ENCODE peak calls at places on chromosomes 2 and 18, in four cellular contexts. One of them, this sample, is unnamed.

GRCh38 chr2:168160897-168161296 is 86.5 kb downstream of the STK39 start:
- DNase-seq in SK-N-SH: no peak
- DNase-seq in PC-3: peak; percentile 48
- DNase-seq in GM23248: no peak
- DNase-seq in this sample: peak; percentile 64

GRCh38 chr2:207144191-207144795 is 21.5 kb downstream of the KLF7 start:
- DNase-seq in SK-N-SH: no peak
- DNase-seq in PC-3: no peak
- DNase-seq in GM23248: no peak
- DNase-seq in this sample: no peak

GRCh38 chr2:122595065-122595464 is 839.6 kb downstream of the TSN start:
- DNase-seq in SK-N-SH: no peak
- DNase-seq in PC-3: no peak
- DNase-seq in GM23248: no peak
- DNase-seq in this sample: no peak

GRCh38 chr2:161104054-161104553 is 56.1 kb upstream of the TANK start:
- DNase-seq in SK-N-SH: no peak
- DNase-seq in PC-3: peak; percentile 53
- DNase-seq in GM23248: no peak
- DNase-seq in this sample: peak; percentile 90

GRCh38 chr2:122031544-122032263 is 276.3 kb downstream of the TSN start:
- DNase-seq in SK-N-SH: peak; percentile 50
- DNase-seq in PC-3: no peak
- DNase-seq in GM23248: peak; percentile 21
- DNase-seq in this sample: peak; percentile 77

GRCh38 chr2:235447210-235447609 is 46.6 kb upstream of the AGAP1 start:
- DNase-seq in SK-N-SH: no peak
- DNase-seq in PC-3: peak; percentile 40
- DNase-seq in GM23248: peak; percentile 58
- DNase-seq in this sample: no peak

GRCh38 chr18:31203086-31203793 is 40.6 kb upstream of the DSC1 start:
- DNase-seq in SK-N-SH: no peak
- DNase-seq in PC-3: no peak
- DNase-seq in GM23248: no peak
- DNase-seq in this sample: peak; percentile 97

GRCh38 chr2:10285578-10286198 is 17.0 kb upstream of the HPCAL1 start:
- DNase-seq in SK-N-SH: peak; percentile 95
- DNase-seq in PC-3: peak; percentile 89
- DNase-seq in GM23248: peak; percentile 78
- DNase-seq in this sample: no peak

GRCh38 chr2:25001329-25001637 is 29.5 kb upstream of the DNAJC27 start:
- DNase-seq in SK-N-SH: no peak
- DNase-seq in PC-3: no peak
- DNase-seq in GM23248: no peak
- DNase-seq in this sample: no peak

GRCh38 chr18:8943900-8944870 is 158.3 kb upstream of the NDUFV2 start:
- DNase-seq in SK-N-SH: no peak
- DNase-seq in PC-3: peak; percentile 89
- DNase-seq in GM23248: peak; percentile 81
- DNase-seq in this sample: no peak

GRCh38 chr18:27656167-27656778 is 471.2 kb upstream of the CHST9 start:
- DNase-seq in SK-N-SH: no peak
- DNase-seq in PC-3: peak; percentile 60
- DNase-seq in GM23248: peak; percentile 6
- DNase-seq in this sample: no peak

GRCh38 chr2:20008703-20009102 is 3.8 kb downstream of the MATN3 start:
- DNase-seq in SK-N-SH: no peak
- DNase-seq in PC-3: peak; percentile 57
- DNase-seq in GM23248: no peak
- DNase-seq in this sample: no peak

GRCh38 chr2:68463287-68463877 is 3.7 kb downstream of the FBXO48 start:
- DNase-seq in SK-N-SH: peak; percentile 63
- DNase-seq in PC-3: peak; percentile 83
- DNase-seq in GM23248: peak; percentile 76
- DNase-seq in this sample: peak; percentile 92

GRCh38 chr18:76488190-76488589 is 6.9 kb downstream of the ZNF516 start:
- DNase-seq in SK-N-SH: no peak
- DNase-seq in PC-3: no peak
- DNase-seq in GM23248: peak; percentile 73
- DNase-seq in this sample: no peak

GRCh38 chr2:135819211-135819610 is 17.8 kb downstream of the LCT start:
- DNase-seq in SK-N-SH: no peak
- DNase-seq in PC-3: peak; percentile 36
- DNase-seq in GM23248: peak; percentile 68
- DNase-seq in this sample: no peak

DNA sequence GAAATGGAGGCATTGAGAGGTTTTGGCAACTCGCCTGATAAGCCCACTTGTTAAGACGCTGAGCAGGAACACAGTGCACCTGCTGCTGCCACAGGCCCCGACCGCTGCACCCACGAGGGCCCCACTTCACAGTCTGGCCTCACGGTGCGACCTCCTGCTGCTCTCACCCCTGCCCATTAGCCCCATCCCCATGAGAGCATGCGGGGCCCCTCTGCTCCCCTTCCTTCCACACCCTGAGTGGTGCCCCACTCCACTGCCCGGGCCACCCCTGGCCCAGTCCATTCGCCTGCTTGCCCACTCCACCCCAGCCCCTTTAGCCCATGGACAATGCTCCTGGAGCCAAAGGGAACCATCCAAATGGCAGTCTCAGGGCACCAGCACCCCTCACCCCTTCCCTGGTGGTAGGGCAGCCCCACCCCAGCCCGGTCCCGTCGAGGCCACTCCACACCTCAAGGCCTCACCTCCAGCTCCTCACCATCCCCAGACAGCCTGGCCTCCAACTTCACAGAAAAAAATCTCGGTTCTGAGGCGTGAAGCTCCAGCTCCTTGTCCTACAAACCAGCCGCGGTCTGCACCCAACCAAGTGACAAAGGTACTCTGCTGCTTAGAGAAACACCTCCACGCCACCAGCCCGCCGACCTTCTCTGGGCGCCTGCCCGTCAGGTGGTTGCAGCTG is 6.7 kb upstream of the GPR55 start:
- DNase-seq in SK-N-SH: no peak
- DNase-seq in PC-3: no peak
- DNase-seq in GM23248: no peak
- DNase-seq in this sample: no peak
- H3K4me2 ChIP-seq in SK-N-SH: no peak overlapping the region
- H3K4me2 ChIP-seq in PC-3: no peak overlapping the region
- H3K4me2 ChIP-seq in GM23248: no peak overlapping the region
- H3K4me2 ChIP-seq in this sample: no peak overlapping the region

GRCh38 chr2:8612734-8613179 is 69.1 kb upstream of the ID2 start:
- DNase-seq in SK-N-SH: no peak
- DNase-seq in PC-3: no peak
- DNase-seq in GM23248: no peak
- DNase-seq in this sample: no peak

GRCh38 chr2:8611712-8612111 is 70.1 kb upstream of the ID2 start:
- DNase-seq in SK-N-SH: no peak
- DNase-seq in PC-3: no peak
- DNase-seq in GM23248: no peak
- DNase-seq in this sample: no peak

GRCh38 chr2:8608411-8608954 is 73.4 kb upstream of the ID2 start:
- DNase-seq in SK-N-SH: no peak
- DNase-seq in PC-3: no peak
- DNase-seq in GM23248: peak; percentile 26
- DNase-seq in this sample: no peak

GRCh38 chr2:8609357-8609804 is 72.5 kb upstream of the ID2 start:
- DNase-seq in SK-N-SH: no peak
- DNase-seq in PC-3: no peak
- DNase-seq in GM23248: no peak
- DNase-seq in this sample: no peak

DNA sequence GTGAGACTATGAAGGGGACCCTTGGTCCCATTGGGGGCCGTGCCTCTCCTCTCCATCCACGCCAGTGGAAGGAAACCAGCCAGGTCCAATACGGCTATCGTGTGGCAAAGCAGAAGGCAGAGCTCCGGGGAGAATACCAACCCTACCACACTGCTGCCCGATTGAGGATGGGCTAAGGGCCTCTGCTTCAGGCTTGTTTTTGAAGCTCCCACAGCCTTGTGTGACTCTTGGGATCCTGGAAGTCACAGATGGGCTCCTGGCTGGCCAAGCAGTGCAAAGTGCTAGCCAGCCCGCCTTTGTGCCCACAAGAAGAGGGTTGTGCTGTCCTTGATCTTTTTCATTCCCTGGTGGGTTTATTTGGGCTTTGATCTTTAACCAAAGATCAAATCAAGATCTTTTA is 70.6 kb upstream of the ID2 start:
- DNase-seq in SK-N-SH: no peak
- DNase-seq in PC-3: no peak
- DNase-seq in GM23248: no peak
- DNase-seq in this sample: no peak
- H3K9ac ChIP-seq in SK-N-SH: no peak overlapping the region
- H3K9ac ChIP-seq in PC-3: no peak overlapping the region
- H3K9ac ChIP-seq in GM23248: no peak overlapping the region
- H3K9ac ChIP-seq in this sample: no peak overlapping the region

GRCh38 chr2:128638311-128638710 is 319.6 kb upstream of the HS6ST1 start:
- DNase-seq in SK-N-SH: no peak
- DNase-seq in PC-3: no peak
- DNase-seq in GM23248: no peak
- DNase-seq in this sample: no peak

GRCh38 chr2:128637481-128638155 is 318.9 kb upstream of the HS6ST1 start:
- DNase-seq in SK-N-SH: no peak
- DNase-seq in PC-3: no peak
- DNase-seq in GM23248: peak; percentile 30
- DNase-seq in this sample: no peak

GRCh38 chr2:128639693-128640092 is 321.0 kb upstream of the HS6ST1 start:
- DNase-seq in SK-N-SH: no peak
- DNase-seq in PC-3: no peak
- DNase-seq in GM23248: peak; percentile 14
- DNase-seq in this sample: peak; percentile 50

GRCh38 chr2:128636802-128637147 is 318.1 kb upstream of the HS6ST1 start:
- DNase-seq in SK-N-SH: no peak
- DNase-seq in PC-3: no peak
- DNase-seq in GM23248: no peak
- DNase-seq in this sample: no peak

DNA sequence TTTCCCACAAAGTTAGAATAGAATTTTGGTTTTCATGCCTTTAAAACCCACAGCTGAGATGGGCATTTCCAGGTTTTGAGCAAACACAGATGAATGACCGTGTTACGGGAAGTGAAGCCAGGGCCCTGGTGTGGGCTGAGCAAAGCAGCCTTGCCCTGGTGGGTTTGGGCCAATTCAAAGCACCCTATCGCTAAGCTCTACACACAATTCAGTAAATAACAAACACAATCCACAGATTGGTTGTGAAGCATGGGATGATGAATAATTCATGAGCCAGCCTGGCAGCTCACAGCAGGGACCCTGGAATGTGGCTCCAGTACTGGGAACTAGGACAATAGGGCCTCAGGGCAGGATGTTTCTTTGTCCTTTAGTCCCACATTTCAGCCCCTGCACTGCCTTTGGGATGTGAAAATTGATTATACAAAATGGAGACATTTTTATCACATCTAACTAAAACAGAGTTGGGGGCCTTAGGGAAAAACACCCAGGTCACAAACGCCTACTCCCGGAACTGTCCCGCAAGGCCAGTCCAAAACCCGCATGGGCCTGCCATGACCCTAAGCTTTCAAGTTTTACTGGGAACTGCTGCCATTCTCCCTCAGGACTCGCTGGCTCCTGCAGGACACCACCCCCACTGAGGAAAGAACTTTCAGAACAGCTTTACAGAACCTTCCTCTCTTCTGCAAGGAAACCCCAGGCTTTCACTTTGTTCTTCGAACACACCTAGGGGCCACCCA is 320.2 kb upstream of the HS6ST1 start:
- DNase-seq in SK-N-SH: peak; percentile 42
- DNase-seq in PC-3: no peak
- DNase-seq in GM23248: peak; percentile 70
- DNase-seq in this sample: no peak
- H3K9me2 ChIP-seq in SK-N-SH: no peaks in the 10 kb centered on the region
- H3K9me2 ChIP-seq in PC-3: no peaks in the 10 kb centered on the region
- H3K9me2 ChIP-seq in GM23248: no peaks in the 10 kb centered on the region
- H3K9me2 ChIP-seq in this sample: no peaks in the 10 kb centered on the region

DNA sequence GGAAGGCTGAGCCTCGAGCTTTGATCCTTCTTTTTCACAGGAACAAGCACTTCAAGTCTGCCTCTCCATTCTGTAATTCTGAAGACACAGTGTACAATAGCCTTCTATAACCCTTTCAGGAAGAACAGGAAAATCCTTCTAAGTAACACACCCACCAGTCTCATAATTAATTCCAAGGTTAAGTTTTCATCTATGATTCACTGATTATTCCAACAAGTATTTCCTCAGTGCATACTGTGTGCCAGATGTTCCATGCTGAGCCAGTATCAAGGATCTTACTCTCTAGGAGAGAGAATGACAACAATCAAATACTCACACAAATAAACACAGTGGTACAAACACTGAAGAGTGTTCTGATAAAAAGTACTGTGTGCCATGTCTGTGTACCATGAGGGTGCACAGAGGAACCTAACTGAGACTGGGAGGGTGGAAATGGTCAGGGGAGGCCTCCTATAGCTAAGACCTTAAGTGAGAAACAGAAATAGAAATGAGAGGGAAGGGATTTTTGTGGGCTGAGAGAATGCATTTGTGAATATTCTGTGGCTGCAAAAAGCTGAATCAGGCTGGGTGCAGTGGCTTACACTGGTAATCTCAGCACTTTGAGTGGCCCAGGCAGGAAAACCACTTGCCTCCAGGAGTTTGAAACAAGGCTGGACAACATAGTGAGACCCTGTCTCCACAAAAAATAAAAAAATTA is 7.3 kb upstream of the MTLN start:
- DNase-seq in SK-N-SH: no peak
- DNase-seq in PC-3: peak; percentile 15
- DNase-seq in GM23248: peak; percentile 74
- DNase-seq in this sample: no peak
- H3K4me2 ChIP-seq in SK-N-SH: no peak overlapping the region
- H3K4me2 ChIP-seq in PC-3: no peak overlapping the region
- H3K4me2 ChIP-seq in GM23248: peak overlapping the region; percentile 35
- H3K4me2 ChIP-seq in this sample: no peak overlapping the region

GRCh38 chr2:108593547-108594098 is 59.4 kb downstream of the LIMS1 start:
- DNase-seq in SK-N-SH: no peak
- DNase-seq in PC-3: peak; percentile 59
- DNase-seq in GM23248: peak; percentile 87
- DNase-seq in this sample: no peak

GRCh38 chr2:108594982-108595464 is 60.8 kb downstream of the LIMS1 start:
- DNase-seq in SK-N-SH: no peak
- DNase-seq in PC-3: peak; percentile 89
- DNase-seq in GM23248: peak; percentile 74
- DNase-seq in this sample: no peak

GRCh38 chr2:108589786-108590185 is 55.5 kb downstream of the LIMS1 start:
- DNase-seq in SK-N-SH: no peak
- DNase-seq in PC-3: no peak
- DNase-seq in GM23248: no peak
- DNase-seq in this sample: no peak

GRCh38 chr2:108591163-108591562 is 56.9 kb downstream of the LIMS1 start:
- DNase-seq in SK-N-SH: no peak
- DNase-seq in PC-3: no peak
- DNase-seq in GM23248: no peak
- DNase-seq in this sample: no peak

GRCh38 chr2:108594132-108594981 is 60.1 kb downstream of the LIMS1 start:
- DNase-seq in SK-N-SH: no peak
- DNase-seq in PC-3: peak; percentile 89
- DNase-seq in GM23248: peak; percentile 92
- DNase-seq in this sample: no peak
- H3K9ac ChIP-seq in SK-N-SH: peak overlapping the region; percentile 79
- H3K9ac ChIP-seq in PC-3: peak overlapping the region; percentile 31
- H3K9ac ChIP-seq in GM23248: peak overlapping the region; percentile 64
- H3K9ac ChIP-seq in this sample: no peak overlapping the region

GRCh38 chr2:128640847-128641360 is 322.2 kb upstream of the HS6ST1 start:
- DNase-seq in SK-N-SH: no peak
- DNase-seq in PC-3: no peak
- DNase-seq in GM23248: no peak
- DNase-seq in this sample: no peak
- H3K9me2 ChIP-seq in SK-N-SH: no peaks in the 10 kb centered on the region
- H3K9me2 ChIP-seq in PC-3: no peaks in the 10 kb centered on the region
- H3K9me2 ChIP-seq in GM23248: no peaks in the 10 kb centered on the region
- H3K9me2 ChIP-seq in this sample: no peaks in the 10 kb centered on the region